ENCODE peak calls at places on chromosome 20, in seven cellular contexts. Y is right cardiac atrium; K is body of pancreas; G is NT2/D1; S is fibroblast of lung; E is neuronal stem cell; Q is CD8-positive, alpha-beta memory T cell. O is an unnamed sample. For H3K4me1, the result is how much of the 10 kb centered on the place peaks cover.

GRCh38 chr20:5504061-5504739 is 187.4 kb upstream of the PROKR2 start:
- DNase-seq in G (no peak), S (peak), Y (peak), E (no peak), Q (no peak), K (peak), O (no peak)

GRCh38 chr20:35199696-35200095 is 26.8 kb upstream of the MMP24 start:
- DNase-seq in E (no peak), G (no peak), Y (no peak), K (no peak), Q (no peak), S (peak), O (no peak)

GRCh38 chr20:33732166-33732970 is 572 bp downstream of the ZNF341 start:
- DNase-seq in E (no peak), K (peak), G (peak), Y (peak), S (peak), Q (peak), O (no peak)

GRCh38 chr20:48691523-48691922 is 136.3 kb downstream of the PREX1 start:
- DNase-seq in Q (no peak), G (no peak), S (no peak), K (no peak), E (no peak), Y (no peak), O (no peak)

GRCh38 chr20:52190437-52191131 is 995 bp downstream of the ZFP64 start:
- DNase-seq in Y (peak), E (no peak), S (peak), Q (no peak), K (peak), G (no peak), O (no peak)

GRCh38 chr20:50434321-50434652 is 75.9 kb upstream of the PTPN1 start:
- DNase-seq in Y (no peak), S (no peak), K (no peak), G (no peak), Q (no peak), E (no peak), O (no peak)

GRCh38 chr20:24892522-24892921 is 56.5 kb upstream of the CST7 start:
- DNase-seq in G (no peak), Y (no peak), K (no peak), E (no peak), Q (no peak), S (no peak), O (no peak)

GRCh38 chr20:23928788-23929187 is 49.2 kb upstream of the CST5 start:
- DNase-seq in Y (no peak), Q (peak), E (no peak), K (no peak), S (no peak), G (no peak), O (no peak)

GRCh38 chr20:53738039-53738944 is 144.7 kb upstream of the ZNF217 start:
- DNase-seq in Y (peak), G (peak), K (peak), E (no peak), S (peak), Q (no peak), O (no peak)

GRCh38 chr20:36454664-36455427 is 86.5 kb upstream of the MYL9 start:
- DNase-seq in K (peak), G (no peak), S (peak), Y (peak), Q (no peak), E (peak), O (no peak)

GRCh38 chr20:51532577-51533191 is 9.8 kb downstream of the NFATC2 start:
- DNase-seq in Q (peak), Y (peak), K (peak), S (peak), G (no peak), E (no peak), O (no peak)

GRCh38 chr20:40757087-40757486 is 68.1 kb upstream of the MAFB start:
- DNase-seq in G (no peak), K (no peak), E (no peak), Y (no peak), Q (no peak), S (no peak), O (no peak)

GRCh38 chr20:15823718-15824117 is 749.5 kb downstream of the KIF16B start:
- DNase-seq in S (no peak), Q (no peak), E (no peak), G (no peak), Y (no peak), K (no peak), O (no peak)

GRCh38 chr20:34475979-34476736 is 40.1 kb upstream of the DYNLRB1 start:
- DNase-seq in G (no peak), Q (peak), S (peak), Y (peak), E (no peak), K (peak), O (no peak)

GRCh38 chr20:9409352-9409751 is 105.0 kb upstream of the LAMP5 start:
- DNase-seq in Q (no peak), G (no peak), Y (no peak), E (no peak), S (peak), K (no peak), O (no peak)

GRCh38 chr20:5463007-5463686 is 146.4 kb upstream of the PROKR2 start:
- DNase-seq in S (no peak), E (no peak), K (peak), G (no peak), Q (no peak), Y (no peak), O (no peak)

GRCh38 chr20:63531686-63532448 is 5.3 kb downstream of the PTK6 start:
- DNase-seq in K (no peak), Q (no peak), G (no peak), E (no peak), S (no peak), Y (peak), O (no peak)

GRCh38 chr20:50691585-50692552 is 527 bp upstream of the RIPOR3 start:
- DNase-seq in S (peak), K (no peak), E (peak), Q (no peak), G (no peak), Y (no peak), O (no peak)

GRCh38 chr20:7866279-7866678 is 74.0 kb downstream of the HAO1 start:
- DNase-seq in Y (no peak), Q (no peak), E (no peak), S (no peak), G (no peak), K (peak), O (no peak)

GRCh38 chr20:46011631-46012482 is 3.1 kb downstream of the MMP9 start:
- DNase-seq in E (no peak), K (peak), Q (peak), S (peak), Y (peak), G (no peak), O (no peak)

DNA sequence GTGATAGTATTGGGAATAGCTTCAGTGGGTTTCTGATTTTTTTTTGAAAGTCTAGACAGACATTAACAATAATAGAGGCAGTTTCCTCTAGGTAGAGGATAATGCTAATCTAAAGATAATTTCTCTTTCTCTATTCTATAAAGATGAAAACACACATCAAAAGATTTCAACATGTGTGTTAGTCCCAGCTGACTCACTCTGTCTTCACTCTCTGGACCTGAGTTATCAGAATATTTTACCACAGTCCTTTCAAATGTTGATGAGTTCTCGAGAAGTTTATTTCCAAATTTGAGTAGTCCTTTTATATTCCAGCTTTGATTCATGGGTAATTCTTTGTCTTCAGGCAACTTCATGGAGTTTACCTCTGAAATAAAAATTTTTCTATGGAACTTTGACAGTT is 17.1 kb downstream of the RPRD1B start:
- DNase-seq in G (no peak), S (peak), Y (no peak), K (no peak), Q (no peak), E (no peak), O (no peak)
- H3K4me1 ChIP-seq in G (under half), S (under half), Y (under half), K (under half), Q (under half), E (under half), O (under half)

GRCh38 chr20:38853759-38854158 is 48.3 kb downstream of the PPP1R16B start:
- DNase-seq in E (no peak), K (no peak), Q (no peak), G (no peak), Y (no peak), S (no peak), O (no peak)
- H3K4me1 ChIP-seq in E (under half), K (under half), Q (under half), G (under half), Y (under half), S (under half), O (under half)

GRCh38 chr20:3914446-3914845 is 25.3 kb downstream of the PANK2 start:
- DNase-seq in Y (no peak), E (no peak), Q (no peak), G (no peak), S (no peak), K (no peak), O (no peak)

GRCh38 chr20:3908667-3909066 is 19.5 kb downstream of the PANK2 start:
- DNase-seq in Y (peak), K (no peak), S (no peak), Q (no peak), G (no peak), E (no peak), O (no peak)

GRCh38 chr20:3911956-3912355 is 22.8 kb downstream of the PANK2 start:
- DNase-seq in S (no peak), E (no peak), K (no peak), Q (no peak), Y (no peak), G (no peak), O (no peak)

GRCh38 chr20:3910868-3911267 is 21.7 kb downstream of the PANK2 start:
- DNase-seq in K (no peak), Q (no peak), Y (no peak), S (no peak), E (no peak), G (no peak), O (no peak)

GRCh38 chr20:3909952-3910366 is 20.8 kb downstream of the PANK2 start:
- DNase-seq in Y (no peak), Q (no peak), E (no peak), S (no peak), K (no peak), G (no peak), O (no peak)
- H3K4me1 ChIP-seq in Y (under half), Q (under half), E (under half), S (under half), K (under half), G (under half), O (under half)

GRCh38 chr20:44581515-44581914 is 864 bp upstream of the PKIG start:
- DNase-seq in Q (no peak), Y (no peak), S (no peak), K (no peak), G (no peak), E (no peak), O (no peak)

GRCh38 chr20:44579313-44580090 is 2.9 kb upstream of the PKIG start:
- DNase-seq in Q (no peak), S (no peak), E (peak), Y (no peak), K (no peak), G (no peak), O (no peak)

GRCh38 chr20:44582321-44583025 is at the start of gene PKIG:
- DNase-seq in G (no peak), S (peak), K (no peak), E (peak), Y (no peak), Q (no peak), O (no peak)

GRCh38 chr20:44583179-44583578 is 800 bp downstream of the PKIG start:
- DNase-seq in E (no peak), G (no peak), Y (no peak), K (no peak), S (no peak), Q (no peak), O (no peak)

DNA sequence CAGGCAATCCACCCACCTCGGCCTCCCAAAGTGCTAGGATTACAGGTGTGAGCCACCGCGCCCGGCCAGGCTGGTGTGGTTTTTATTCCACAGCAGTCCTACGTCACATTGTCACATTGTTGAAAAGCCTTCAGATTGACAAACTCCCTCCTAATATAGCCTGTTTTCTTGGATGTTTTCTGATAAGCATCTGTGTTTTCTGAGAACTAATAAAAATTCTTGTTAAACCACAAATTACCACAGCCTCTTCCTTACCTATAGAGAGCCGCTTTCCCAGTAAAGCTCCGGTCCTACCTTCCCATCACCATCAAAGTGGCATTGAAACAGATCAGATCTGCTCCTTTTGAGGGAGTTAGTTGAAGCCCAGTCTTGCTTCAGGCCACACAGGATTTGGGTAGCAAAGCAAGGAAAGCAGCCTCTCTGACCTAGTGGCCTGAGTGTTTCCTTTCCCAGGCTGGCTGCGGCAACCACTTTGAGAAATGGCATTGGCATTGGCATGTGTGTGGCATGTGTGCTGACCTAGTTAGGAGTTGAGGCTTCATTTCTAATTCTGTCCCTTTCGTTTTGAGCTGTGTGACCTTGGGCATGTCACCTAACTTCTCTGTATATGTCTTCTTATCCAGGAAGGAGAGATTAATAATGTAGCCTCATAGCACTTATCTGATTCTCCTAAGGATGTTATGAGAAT is 1.7 kb upstream of the PKIG start:
- DNase-seq in K (no peak), Q (no peak), S (no peak), G (no peak), E (no peak), Y (no peak), O (no peak)
- H3K4me1 ChIP-seq in K (under half), Q (under half), S (under half), G (under half), E (under half), Y (under half), O (under half)

GRCh38 chr20:10659651-10660601 is 13.9 kb downstream of the JAG1 start:
- DNase-seq in S (no peak), K (no peak), E (no peak), G (no peak), Q (no peak), Y (peak), O (no peak)

GRCh38 chr20:10662661-10663458 is 10.9 kb downstream of the JAG1 start:
- DNase-seq in S (no peak), K (no peak), G (no peak), Q (no peak), Y (no peak), E (no peak), O (no peak)

GRCh38 chr20:10662151-10662550 is 11.6 kb downstream of the JAG1 start:
- DNase-seq in S (no peak), Y (no peak), G (no peak), E (no peak), K (no peak), Q (no peak), O (no peak)

GRCh38 chr20:10660661-10661060 is 13.1 kb downstream of the JAG1 start:
- DNase-seq in S (no peak), Y (no peak), E (no peak), Q (no peak), K (no peak), G (no peak), O (no peak)

GRCh38 chr20:10661261-10661660 is 12.5 kb downstream of the JAG1 start:
- DNase-seq in Q (no peak), S (no peak), E (no peak), G (no peak), Y (no peak), K (no peak), O (no peak)
- H3K4me1 ChIP-seq in Q (under half), S (under half), E (under half), G (under half), Y (under half), K (half or more), O (under half)

DNA sequence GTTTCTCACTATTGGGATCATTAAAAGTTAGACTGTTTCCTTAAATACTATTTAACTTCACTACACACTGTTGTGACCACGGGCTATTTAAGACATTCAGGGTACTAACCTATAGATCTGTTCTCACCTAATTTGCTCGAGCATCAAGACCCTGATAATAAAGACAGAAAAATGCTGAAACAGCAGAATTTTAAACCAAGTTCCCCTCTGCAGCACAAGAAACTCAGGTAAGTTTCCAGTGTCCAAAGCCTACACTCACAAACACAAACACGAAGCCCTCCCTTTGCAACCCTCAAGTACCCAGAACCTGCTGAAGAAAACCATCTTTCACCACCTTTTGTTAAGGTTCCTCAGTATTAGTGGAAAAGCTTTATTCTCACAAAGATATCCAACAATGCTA is 4.0 kb downstream of the SNX5 start:
- DNase-seq in Q (no peak), Y (no peak), S (no peak), G (no peak), E (no peak), K (no peak), O (no peak)
- H3K4me1 ChIP-seq in Q (half or more), Y (under half), S (under half), G (under half), E (under half), K (half or more), O (under half)

GRCh38 chr20:1897486-1897885 is 2.3 kb downstream of the SIRPA start:
- DNase-seq in S (no peak), G (no peak), Y (no peak), E (no peak), Q (no peak), K (no peak), O (no peak)

GRCh38 chr20:1898496-1899168 is 3.4 kb downstream of the SIRPA start:
- DNase-seq in K (no peak), Q (no peak), Y (no peak), G (no peak), S (no peak), E (no peak), O (no peak)

GRCh38 chr20:1897965-1898464 is 2.8 kb downstream of the SIRPA start:
- DNase-seq in K (no peak), Y (peak), S (no peak), E (no peak), G (no peak), Q (no peak), O (no peak)

GRCh38 chr20:1900321-1900791 is 5.1 kb downstream of the SIRPA start:
- DNase-seq in S (peak), Q (no peak), K (peak), G (peak), E (peak), Y (peak), O (peak)

GRCh38 chr20:1899169-1899525 is 3.9 kb downstream of the SIRPA start:
- DNase-seq in Q (no peak), G (no peak), Y (no peak), E (no peak), K (no peak), S (no peak), O (no peak)
- H3K4me1 ChIP-seq in Q (under half), G (under half), Y (under half), E (under half), K (under half), S (under half), O (under half)

GRCh38 chr20:38874460-38875169 is 51.6 kb upstream of the FAM83D start:
- DNase-seq in K (no peak), Y (no peak), E (no peak), G (no peak), Q (peak), S (no peak), O (no peak)
- H3K4me1 ChIP-seq in K (under half), Y (under half), E (under half), G (under half), Q (half or more), S (under half), O (under half)

GRCh38 chr20:42219005-42219404 is 600.8 kb upstream of the CHD6 start:
- DNase-seq in E (no peak), K (no peak), S (no peak), Q (no peak), Y (no peak), G (no peak), O (no peak)
- H3K4me1 ChIP-seq in E (under half), K (under half), S (under half), Q (under half), Y (under half), G (under half), O (under half)